ENCODE peak calls at places on chromosomes 16 and 17, in eight cellular contexts. One of them, this sample, is unnamed.

GRCh38 chr17:33016920-33017319 is 25.3 kb downstream of the SPACA3 start:
- DNase-seq in OCI-LY7: no peak
- DNase-seq in SK-N-SH: no peak
- DNase-seq in mammary epithelial cell: peak
- DNase-seq in IMR-90: no peak
- DNase-seq in PC-3: no peak
- DNase-seq in GM12878: no peak
- DNase-seq in endothelial cell of umbilical vein: no peak
- DNase-seq in this sample: no peak

GRCh38 chr17:40510328-40510648 is 8.9 kb upstream of the TNS4 start:
- DNase-seq in OCI-LY7: no peak
- DNase-seq in SK-N-SH: no peak
- DNase-seq in mammary epithelial cell: peak
- DNase-seq in IMR-90: peak
- DNase-seq in PC-3: peak
- DNase-seq in GM12878: no peak
- DNase-seq in endothelial cell of umbilical vein: no peak
- DNase-seq in this sample: no peak

GRCh38 chr17:61483778-61484116 is 31.5 kb downstream of the TBX4 start:
- DNase-seq in OCI-LY7: no peak
- DNase-seq in SK-N-SH: no peak
- DNase-seq in mammary epithelial cell: no peak
- DNase-seq in IMR-90: no peak
- DNase-seq in PC-3: no peak
- DNase-seq in GM12878: no peak
- DNase-seq in endothelial cell of umbilical vein: no peak
- DNase-seq in this sample: no peak

GRCh38 chr16:31177136-31177535 is 2.8 kb upstream of the FUS start:
- DNase-seq in OCI-LY7: peak
- DNase-seq in SK-N-SH: no peak
- DNase-seq in mammary epithelial cell: peak
- DNase-seq in IMR-90: peak
- DNase-seq in PC-3: peak
- DNase-seq in GM12878: no peak
- DNase-seq in endothelial cell of umbilical vein: no peak
- DNase-seq in this sample: no peak

GRCh38 chr16:54093281-54093680 is 193.3 kb downstream of the IRX3 start:
- DNase-seq in OCI-LY7: no peak
- DNase-seq in SK-N-SH: no peak
- DNase-seq in mammary epithelial cell: no peak
- DNase-seq in IMR-90: no peak
- DNase-seq in PC-3: no peak
- DNase-seq in GM12878: no peak
- DNase-seq in endothelial cell of umbilical vein: no peak
- DNase-seq in this sample: no peak

GRCh38 chr16:54194008-54194731 is 92.4 kb downstream of the IRX3 start:
- DNase-seq in OCI-LY7: no peak
- DNase-seq in SK-N-SH: no peak
- DNase-seq in mammary epithelial cell: no peak
- DNase-seq in IMR-90: no peak
- DNase-seq in PC-3: no peak
- DNase-seq in GM12878: no peak
- DNase-seq in endothelial cell of umbilical vein: no peak
- DNase-seq in this sample: peak

GRCh38 chr16:49700222-49700927 is 155.5 kb downstream of the ZNF423 start:
- DNase-seq in OCI-LY7: no peak
- DNase-seq in SK-N-SH: peak
- DNase-seq in mammary epithelial cell: no peak
- DNase-seq in IMR-90: no peak
- DNase-seq in PC-3: no peak
- DNase-seq in GM12878: no peak
- DNase-seq in endothelial cell of umbilical vein: no peak
- DNase-seq in this sample: peak

GRCh38 chr17:17382901-17383300 is 79.7 kb downstream of the NT5M start:
- DNase-seq in OCI-LY7: no peak
- DNase-seq in SK-N-SH: no peak
- DNase-seq in mammary epithelial cell: no peak
- DNase-seq in IMR-90: no peak
- DNase-seq in PC-3: no peak
- DNase-seq in GM12878: no peak
- DNase-seq in endothelial cell of umbilical vein: peak
- DNase-seq in this sample: no peak

GRCh38 chr17:19992803-19993713 is 15.4 kb upstream of the AKAP10 start:
- DNase-seq in OCI-LY7: peak
- DNase-seq in SK-N-SH: peak
- DNase-seq in mammary epithelial cell: peak
- DNase-seq in IMR-90: peak
- DNase-seq in PC-3: peak
- DNase-seq in GM12878: peak
- DNase-seq in endothelial cell of umbilical vein: peak
- DNase-seq in this sample: peak

GRCh38 chr16:4330277-4330882 is 14.5 kb downstream of the GLIS2 start:
- DNase-seq in OCI-LY7: peak
- DNase-seq in SK-N-SH: peak
- DNase-seq in mammary epithelial cell: peak
- DNase-seq in IMR-90: peak
- DNase-seq in PC-3: peak
- DNase-seq in GM12878: no peak
- DNase-seq in endothelial cell of umbilical vein: peak
- DNase-seq in this sample: peak

GRCh38 chr16:1073566-1074378 is 1.2 kb downstream of the SSTR5 start:
- DNase-seq in OCI-LY7: no peak
- DNase-seq in SK-N-SH: no peak
- DNase-seq in mammary epithelial cell: no peak
- DNase-seq in IMR-90: no peak
- DNase-seq in PC-3: no peak
- DNase-seq in GM12878: no peak
- DNase-seq in endothelial cell of umbilical vein: no peak
- DNase-seq in this sample: no peak

DNA sequence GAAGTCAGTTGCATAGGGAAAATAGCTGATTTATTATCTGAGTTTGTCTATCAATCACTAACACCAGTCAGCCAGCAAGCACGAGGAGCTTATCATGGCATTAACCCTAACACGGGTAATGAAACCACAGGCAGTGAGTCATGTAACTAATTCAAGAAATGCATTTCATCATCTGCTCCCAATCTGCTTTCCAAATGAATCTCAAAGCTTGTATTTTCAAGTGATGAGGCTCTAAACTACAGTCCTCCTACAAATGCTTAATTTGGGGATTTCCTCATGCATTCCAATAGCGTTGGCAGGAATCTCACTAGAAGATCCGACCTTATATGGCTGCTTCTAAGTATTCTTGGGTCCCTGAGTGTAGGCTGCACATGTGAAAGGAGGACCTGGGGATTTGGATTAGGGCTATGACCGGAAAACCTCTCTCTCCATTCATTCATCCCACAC is 118.4 kb upstream of the HSBP1 start:
- DNase-seq in OCI-LY7: no peak
- DNase-seq in SK-N-SH: no peak
- DNase-seq in mammary epithelial cell: peak
- DNase-seq in IMR-90: peak
- DNase-seq in PC-3: no peak
- DNase-seq in GM12878: peak
- DNase-seq in endothelial cell of umbilical vein: peak
- DNase-seq in this sample: peak
- H3K4me2 ChIP-seq in OCI-LY7: no peak
- H3K4me2 ChIP-seq in SK-N-SH: peak
- H3K4me2 ChIP-seq in mammary epithelial cell: no peak
- H3K4me2 ChIP-seq in IMR-90: no peak
- H3K4me2 ChIP-seq in PC-3: no peak
- H3K4me2 ChIP-seq in GM12878: no peak
- H3K4me2 ChIP-seq in endothelial cell of umbilical vein: no peak
- H3K4me2 ChIP-seq in this sample: no peak

DNA sequence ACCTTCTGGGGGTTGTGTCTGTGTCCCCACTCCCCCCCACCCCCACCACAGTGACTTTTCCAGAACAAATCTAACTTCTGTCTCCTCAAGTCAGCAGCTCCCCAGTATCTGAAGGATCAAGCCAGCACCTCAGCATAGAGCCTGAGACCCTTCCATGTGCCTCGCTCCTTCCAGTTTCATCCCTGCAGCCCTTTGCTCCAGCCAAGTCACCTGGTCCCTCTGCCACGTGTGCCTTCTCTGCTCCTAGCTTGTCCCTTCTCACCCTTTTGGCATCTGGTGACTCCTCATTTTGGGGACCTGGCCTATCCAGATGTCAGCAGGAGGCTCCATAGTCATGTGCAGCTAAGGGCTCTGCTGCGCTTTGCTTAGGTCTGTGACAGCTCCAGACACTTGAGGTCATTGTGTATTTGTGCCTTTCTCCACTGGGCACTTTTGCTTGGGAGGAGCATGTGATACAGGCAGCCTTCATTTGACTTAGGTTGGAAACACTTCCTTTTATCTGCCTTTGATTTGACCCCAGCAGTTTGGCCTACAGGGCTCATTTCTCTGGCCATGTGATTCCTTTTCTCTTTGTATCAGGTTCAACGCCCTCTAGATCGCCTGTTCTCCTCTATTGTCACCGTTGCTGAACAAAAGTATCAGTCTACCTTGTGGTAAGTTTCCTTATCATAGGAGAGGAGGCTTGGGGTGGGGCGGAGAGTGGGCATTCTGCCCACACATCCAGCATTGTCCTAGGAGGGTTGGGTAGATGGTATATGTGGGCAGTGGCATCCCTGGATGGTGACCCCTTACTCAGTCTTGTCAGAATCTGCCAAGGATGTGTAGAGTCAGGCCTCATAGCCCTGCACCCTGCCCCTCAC is 7.1 kb upstream of the NFATC3 start:
- DNase-seq in OCI-LY7: no peak
- DNase-seq in SK-N-SH: no peak
- DNase-seq in mammary epithelial cell: no peak
- DNase-seq in IMR-90: no peak
- DNase-seq in PC-3: no peak
- DNase-seq in GM12878: no peak
- DNase-seq in endothelial cell of umbilical vein: no peak
- DNase-seq in this sample: peak
- TF ChIP-seq CTCF in OCI-LY7: no peak
- TF ChIP-seq CTCF in SK-N-SH: no peak
- TF ChIP-seq CTCF in mammary epithelial cell: no peak
- TF ChIP-seq CTCF in IMR-90: no peak
- TF ChIP-seq CTCF in PC-3: no peak
- TF ChIP-seq CTCF in GM12878: no peak
- TF ChIP-seq CTCF in endothelial cell of umbilical vein: no peak
- TF ChIP-seq CTCF in this sample: no peak

GRCh38 chr16:3182608-3183444 is 5.2 kb upstream of the OR1F1 start:
- DNase-seq in OCI-LY7: no peak
- DNase-seq in SK-N-SH: peak
- DNase-seq in mammary epithelial cell: peak
- DNase-seq in IMR-90: peak
- DNase-seq in PC-3: peak
- DNase-seq in GM12878: no peak
- DNase-seq in endothelial cell of umbilical vein: peak
- DNase-seq in this sample: peak
- H3K4me2 ChIP-seq in OCI-LY7: no peak
- H3K4me2 ChIP-seq in SK-N-SH: peak
- H3K4me2 ChIP-seq in mammary epithelial cell: peak
- H3K4me2 ChIP-seq in IMR-90: peak
- H3K4me2 ChIP-seq in PC-3: no peak
- H3K4me2 ChIP-seq in GM12878: peak
- H3K4me2 ChIP-seq in endothelial cell of umbilical vein: peak
- H3K4me2 ChIP-seq in this sample: peak

GRCh38 chr16:76265434-76266045 is 11.7 kb upstream of the CNTNAP4 start:
- DNase-seq in OCI-LY7: peak
- DNase-seq in SK-N-SH: peak
- DNase-seq in mammary epithelial cell: peak
- DNase-seq in IMR-90: peak
- DNase-seq in PC-3: peak
- DNase-seq in GM12878: no peak
- DNase-seq in endothelial cell of umbilical vein: no peak
- DNase-seq in this sample: no peak
- TF ChIP-seq CTCF in OCI-LY7: peak
- TF ChIP-seq CTCF in SK-N-SH: peak
- TF ChIP-seq CTCF in mammary epithelial cell: peak
- TF ChIP-seq CTCF in IMR-90: peak
- TF ChIP-seq CTCF in PC-3: peak
- TF ChIP-seq CTCF in GM12878: peak
- TF ChIP-seq CTCF in endothelial cell of umbilical vein: peak
- TF ChIP-seq CTCF in this sample: peak

This sample was measured in osteoblast.